ENCODE peak calls at places on chromosomes 6 and 20, in five cellular contexts. M is activated CD4-positive, CD25-positive, alpha-beta regulatory T cell treated with anti-CD3 and anti-CD28 coated beads, Interleukin-2, amount 50 U/mL, for 72 hours; V is OCI-LY7; R is NCI-H446 treated with DMSO at 0.1 percent for 48 hours; W is globus pallidus. T is an unnamed sample.

GRCh38 chr20:45363611-45364492 is 896 bp downstream of the SYS1 start:
- DNase-seq in M (peak), V (peak), R (no peak), W (no peak), T (no peak)

GRCh38 chr20:45897692-45898091 is 6.6 kb downstream of the CTSA start:
- DNase-seq in M (no peak), V (no peak), R (no peak), W (no peak), T (no peak)

GRCh38 chr6:136410201-136411027 is 120.8 kb upstream of the BCLAF1 start:
- DNase-seq in M (no peak), V (no peak), R (no peak), W (no peak), T (no peak)

GRCh38 chr20:3209023-3209945 is at the start of gene ITPA:
- DNase-seq in M (peak), V (peak), R (no peak), W (no peak), T (peak)

GRCh38 chr6:16985484-16986284 is 116.2 kb upstream of the STMND1 start:
- DNase-seq in M (no peak), V (no peak), R (no peak), W (no peak), T (no peak)

GRCh38 chr6:51511081-51511480 is 576.3 kb downstream of the PKHD1 start:
- DNase-seq in M (no peak), V (no peak), R (no peak), W (no peak), T (no peak)

GRCh38 chr6:136586295-136586694 is 36.1 kb upstream of the MAP7 start:
- DNase-seq in M (no peak), V (no peak), R (no peak), W (no peak), T (peak)

GRCh38 chr20:22861231-22861980 is 173.7 kb upstream of the SSTR4 start:
- DNase-seq in M (no peak), V (no peak), R (no peak), W (no peak), T (no peak)

GRCh38 chr20:4813076-4813838 is 91.5 kb downstream of the PRND start:
- DNase-seq in M (no peak), V (peak), R (no peak), W (no peak), T (no peak)

GRCh38 chr6:47844881-47845280 is 63.0 kb downstream of the OPN5 start:
- DNase-seq in M (no peak), V (no peak), R (no peak), W (no peak), T (no peak)

GRCh38 chr6:142740449-142740848 is 204.5 kb downstream of the HIVEP2 start:
- DNase-seq in M (no peak), V (no peak), R (no peak), W (no peak), T (no peak)

GRCh38 chr20:16505894-16506293 is 67.4 kb downstream of the KIF16B start:
- DNase-seq in M (no peak), V (peak), R (no peak), W (no peak), T (no peak)

GRCh38 chr6:79984261-79984660 is 20.2 kb upstream of the TTK start:
- DNase-seq in M (no peak), V (no peak), R (no peak), W (no peak), T (peak)

GRCh38 chr6:126640921-126641320 is 301.0 kb downstream of the CENPW start:
- DNase-seq in M (no peak), V (no peak), R (no peak), W (no peak), T (no peak)

GRCh38 chr20:24955045-24955444 is 6.0 kb downstream of the CST7 start:
- DNase-seq in M (no peak), V (peak), R (no peak), W (no peak), T (no peak)

GRCh38 chr6:111975501-111975900 is 78.4 kb upstream of the CCN6 start:
- DNase-seq in M (no peak), V (no peak), R (no peak), W (no peak), T (no peak)

GRCh38 chr6:45163952-45164766 is 164.0 kb upstream of the RUNX2 start:
- DNase-seq in M (no peak), V (no peak), R (no peak), W (no peak), T (no peak)

GRCh38 chr20:10863337-10864060 is 189.7 kb upstream of the JAG1 start:
- DNase-seq in M (no peak), V (no peak), R (peak), W (no peak), T (no peak)

GRCh38 chr6:90065173-90065572 is 170.9 kb downstream of the GJA10 start:
- DNase-seq in M (no peak), V (no peak), R (no peak), W (no peak), T (no peak)

GRCh38 chr6:79868098-79868722 is 79.1 kb downstream of the ELOVL4 start:
- DNase-seq in M (no peak), V (peak), R (peak), W (peak), T (peak)